ENCODE peak calls at places on chromosome 14, in nine cellular contexts. G is amygdala; O is central memory CD4-positive, alpha-beta T cell; F is activated T-cell treated with anti-CD3 and anti-CD28 coated beads, Interleukin-2, amount 50 U/mL, for 72 hours; X is A549; T is cardiac fibroblast; J is AG09319; E is fibroblast of gingiva; B is mammary epithelial cell. V is an unnamed sample.

GRCh38 chr14:100864206-100864605 is 38.3 kb downstream of the MEG3 start:
- DNase-seq in G (no peak), O (no peak), F (no peak), X (no peak), T (no peak), J (no peak), E (no peak), B (no peak), V (no peak)

GRCh38 chr14:93962701-93963601 is 13.4 kb downstream of the ASB2 start:
- DNase-seq in G (no peak), O (peak), F (peak), X (no peak), T (peak), J (no peak), E (peak), B (no peak), V (peak)

GRCh38 chr14:58637040-58637390 is 747 bp upstream of the DACT1 start:
- DNase-seq in G (peak), O (no peak), F (peak), X (peak), T (peak), J (peak), E (peak), B (peak), V (no peak)

GRCh38 chr14:102086346-102086971 is 385 bp downstream of the HSP90AA1 start:
- DNase-seq in G (peak), O (peak), F (peak), X (peak), T (peak), J (no peak), E (peak), B (peak), V (peak)

GRCh38 chr14:64702493-64703392 is 1.5 kb upstream of the PLEKHG3 start:
- DNase-seq in G (no peak), O (peak), F (no peak), X (no peak), T (no peak), J (no peak), E (no peak), B (peak), V (no peak)

GRCh38 chr14:92850492-92850891 is 56.4 kb downstream of the GOLGA5 start:
- DNase-seq in G (no peak), O (no peak), F (no peak), X (no peak), T (peak), J (no peak), E (peak), B (peak), V (no peak)

GRCh38 chr14:33530358-33530757 is 420.5 kb downstream of the EGLN3 start:
- DNase-seq in G (no peak), O (no peak), F (no peak), X (no peak), T (no peak), J (no peak), E (no peak), B (no peak), V (no peak)

GRCh38 chr14:77098470-77099353 is 654 bp downstream of the CIPC start:
- DNase-seq in G (peak), O (no peak), F (peak), X (no peak), T (no peak), J (no peak), E (peak), B (no peak), V (peak)

GRCh38 chr14:71551291-71551955 is 380.8 kb upstream of the RGS6 start:
- DNase-seq in G (no peak), O (no peak), F (no peak), X (no peak), T (peak), J (peak), E (peak), B (peak), V (no peak)

GRCh38 chr14:103707329-103708263 is 7.7 kb downstream of the XRCC3 start:
- DNase-seq in G (no peak), O (no peak), F (no peak), X (no peak), T (no peak), J (no peak), E (no peak), B (no peak), V (no peak)

GRCh38 chr14:55329999-55330710 is 58.9 kb downstream of the FBXO34 start:
- DNase-seq in G (no peak), O (no peak), F (peak), X (no peak), T (peak), J (no peak), E (peak), B (peak), V (no peak)

GRCh38 chr14:99564903-99565259 is 39.1 kb downstream of the CCDC85C start:
- DNase-seq in G (no peak), O (no peak), F (no peak), X (no peak), T (no peak), J (no peak), E (no peak), B (no peak), V (no peak)

GRCh38 chr14:72591401-72591800 is 302.5 kb downstream of the DPF3 start:
- DNase-seq in G (no peak), O (no peak), F (no peak), X (no peak), T (no peak), J (no peak), E (no peak), B (no peak), V (no peak)

GRCh38 chr14:59427653-59428578 is 37.3 kb downstream of the GPR135 start:
- DNase-seq in G (no peak), O (no peak), F (no peak), X (no peak), T (peak), J (no peak), E (peak), B (no peak), V (no peak)

GRCh38 chr14:90839024-90839888 is 23.0 kb upstream of the TTC7B start:
- DNase-seq in G (no peak), O (no peak), F (no peak), X (no peak), T (peak), J (peak), E (peak), B (no peak), V (no peak)

GRCh38 chr14:51912112-51912786 is 51.8 kb downstream of the GNG2 start:
- DNase-seq in G (no peak), O (no peak), F (no peak), X (no peak), T (no peak), J (no peak), E (no peak), B (no peak), V (no peak)

GRCh38 chr14:102445066-102445465 is 64.5 kb downstream of the ANKRD9 start:
- DNase-seq in G (peak), O (no peak), F (no peak), X (no peak), T (no peak), J (no peak), E (no peak), B (no peak), V (no peak)

GRCh38 chr14:22887990-22888378 is 5.0 kb downstream of the REM2 start:
- DNase-seq in G (no peak), O (no peak), F (peak), X (no peak), T (no peak), J (no peak), E (no peak), B (no peak), V (no peak)

GRCh38 chr14:90562652-90563051 is 165.8 kb downstream of the CALM1 start:
- DNase-seq in G (no peak), O (no peak), F (no peak), X (no peak), T (no peak), J (no peak), E (no peak), B (no peak), V (no peak)

GRCh38 chr14:35305633-35306032 is 13.5 kb downstream of the PSMA6 start:
- DNase-seq in G (no peak), O (no peak), F (no peak), X (no peak), T (no peak), J (no peak), E (no peak), B (no peak), V (no peak)

GRCh38 chr14:22850944-22851790 is 14.8 kb downstream of the MMP14 start:
- DNase-seq in G (peak), O (no peak), F (peak), X (no peak), T (peak), J (peak), E (peak), B (peak), V (no peak)

GRCh38 chr14:59564356-59564755 is 12.3 kb downstream of the CCDC175 start:
- DNase-seq in G (no peak), O (no peak), F (no peak), X (no peak), T (no peak), J (no peak), E (no peak), B (no peak), V (no peak)

GRCh38 chr14:90645842-90646443 is 170.3 kb downstream of the TTC7B start:
- DNase-seq in G (no peak), O (no peak), F (no peak), X (peak), T (peak), J (no peak), E (no peak), B (peak), V (no peak)

GRCh38 chr14:30005114-30005698 is 77.6 kb upstream of the PRKD1 start:
- DNase-seq in G (no peak), O (no peak), F (no peak), X (peak), T (peak), J (peak), E (peak), B (peak), V (no peak)

GRCh38 chr14:55851961-55852360 is 266.2 kb upstream of the PELI2 start:
- DNase-seq in G (no peak), O (no peak), F (no peak), X (no peak), T (no peak), J (no peak), E (no peak), B (no peak), V (no peak)

GRCh38 chr14:61285364-61285763 is 4.2 kb upstream of the TMEM30B start:
- DNase-seq in G (no peak), O (no peak), F (no peak), X (peak), T (no peak), J (no peak), E (no peak), B (no peak), V (no peak)

GRCh38 chr14:52700701-52701172 is 5.4 kb upstream of the ERO1A start:
- DNase-seq in G (no peak), O (no peak), F (no peak), X (peak), T (peak), J (no peak), E (no peak), B (peak), V (no peak)

GRCh38 chr14:24141030-24141880 is at the start of gene EMC9:
- DNase-seq in G (peak), O (peak), F (peak), X (peak), T (peak), J (peak), E (peak), B (peak), V (peak)

GRCh38 chr14:60951781-60952435 is 29.0 kb downstream of the TRMT5 start:
- DNase-seq in G (no peak), O (no peak), F (no peak), X (no peak), T (peak), J (no peak), E (peak), B (no peak), V (no peak)

GRCh38 chr14:33273978-33274377 is 335.3 kb downstream of the NPAS3 start:
- DNase-seq in G (no peak), O (no peak), F (no peak), X (no peak), T (no peak), J (no peak), E (no peak), B (no peak), V (no peak)

GRCh38 chr14:81682134-81682533 is 148.5 kb upstream of the SEL1L start:
- DNase-seq in G (no peak), O (no peak), F (no peak), X (no peak), T (no peak), J (no peak), E (no peak), B (no peak), V (no peak)

GRCh38 chr14:106372870-106373657 is 846.7 kb downstream of the TMEM121 start:
- DNase-seq in G (no peak), O (peak), F (peak), X (peak), T (peak), J (no peak), E (no peak), B (no peak), V (peak)

GRCh38 chr14:76957224-76957881 is 71.2 kb downstream of the IRF2BPL start:
- DNase-seq in G (no peak), O (peak), F (no peak), X (no peak), T (no peak), J (no peak), E (no peak), B (no peak), V (peak)

GRCh38 chr14:75979641-75980422 is 2.0 kb downstream of the TGFB3 start:
- DNase-seq in G (peak), O (no peak), F (no peak), X (no peak), T (no peak), J (no peak), E (no peak), B (no peak), V (no peak)

GRCh38 chr14:68911594-68912227 is 67.4 kb downstream of the ACTN1 start:
- DNase-seq in G (peak), O (peak), F (peak), X (peak), T (peak), J (peak), E (peak), B (peak), V (peak)

V was measured in effector memory CD8-positive, alpha-beta T cell.